ENCODE peak calls at places on chromosomes 1 and 21, in five cellular contexts. S, X, A, Q and J are unnamed samples.

GRCh38 chr21:41402231-41402630 is 23.8 kb upstream of the MX1 start:
- DNase-seq in S (no peak), X (no peak), A (no peak), Q (no peak), J (no peak)

GRCh38 chr1:51629918-51630317 is 13.0 kb downstream of the OSBPL9 start:
- DNase-seq in Q (no peak), X (no peak), A (no peak), S (no peak), J (no peak)

GRCh38 chr1:85224734-85225623 is 24.2 kb upstream of the SYDE2 start:
- DNase-seq in X (no peak), Q (no peak), A (no peak), S (no peak), J (no peak)

GRCh38 chr1:151828931-151829330 is 2.7 kb downstream of the RORC start:
- DNase-seq in S (no peak), X (no peak), A (peak), Q (no peak), J (no peak)

GRCh38 chr1:173914366-173914871 is 2.7 kb downstream of the SERPINC1 start:
- DNase-seq in X (no peak), A (peak), Q (peak), S (peak), J (peak)

GRCh38 chr1:19744335-19744743 is 55.4 kb downstream of the TMCO4 start:
- DNase-seq in X (no peak), Q (no peak), A (no peak), S (no peak), J (no peak)

GRCh38 chr1:207988326-207989005 is 77.5 kb upstream of the CD34 start:
- DNase-seq in Q (no peak), A (no peak), X (no peak), S (no peak), J (no peak)

GRCh38 chr1:86860020-86860419 is 53.9 kb downstream of the SELENOF start:
- DNase-seq in X (no peak), S (no peak), A (no peak), Q (no peak), J (no peak)

GRCh38 chr1:210407207-210407886 is 78.6 kb downstream of the HHAT start:
- DNase-seq in S (peak), A (peak), X (no peak), Q (peak), J (peak)

GRCh38 chr1:4700801-4701200 is 46.4 kb downstream of the AJAP1 start:
- DNase-seq in A (no peak), Q (no peak), S (no peak), X (no peak), J (no peak)

GRCh38 chr1:64963466-64963865 is 2.9 kb downstream of the JAK1 start:
- DNase-seq in S (no peak), A (no peak), X (no peak), Q (no peak), J (peak)

GRCh38 chr21:34284613-34285160 is 79.1 kb upstream of the KCNE2 start:
- DNase-seq in A (no peak), X (no peak), S (no peak), Q (no peak), J (no peak)

GRCh38 chr1:85102479-85102878 is 54.2 kb upstream of the MCOLN3 start:
- DNase-seq in S (no peak), Q (no peak), X (no peak), A (no peak), J (no peak)

GRCh38 chr1:241177665-241178064 is 179.3 kb downstream of the RGS7 start:
- DNase-seq in A (no peak), Q (no peak), S (no peak), X (no peak), J (no peak)
- TF ChIP-seq CTCF in A (no peak), Q (no peak), S (no peak), X (no peak), J (no peak)

GRCh38 chr1:49765034-49765433 is 258.7 kb downstream of the AGBL4 start:
- DNase-seq in Q (no peak), A (no peak), S (no peak), X (no peak), J (no peak)
- TF ChIP-seq CTCF in Q (no peak), A (no peak), S (no peak), X (no peak), J (no peak)

GRCh38 chr1:232641507-232641906 is 11.6 kb upstream of the SIPA1L2 start:
- DNase-seq in A (no peak), Q (no peak), X (no peak), S (no peak), J (no peak)

GRCh38 chr1:232648316-232648715 is 18.4 kb upstream of the SIPA1L2 start:
- DNase-seq in S (no peak), Q (no peak), A (no peak), X (no peak), J (no peak)

GRCh38 chr1:232644209-232644608 is 14.3 kb upstream of the SIPA1L2 start:
- DNase-seq in A (no peak), S (no peak), Q (no peak), X (no peak), J (no peak)

GRCh38 chr1:232643227-232643626 is 13.3 kb upstream of the SIPA1L2 start:
- DNase-seq in A (no peak), Q (no peak), S (no peak), X (no peak), J (no peak)
- TF ChIP-seq CTCF in A (no peak), Q (no peak), S (no peak), X (no peak), J (no peak)

DNA sequence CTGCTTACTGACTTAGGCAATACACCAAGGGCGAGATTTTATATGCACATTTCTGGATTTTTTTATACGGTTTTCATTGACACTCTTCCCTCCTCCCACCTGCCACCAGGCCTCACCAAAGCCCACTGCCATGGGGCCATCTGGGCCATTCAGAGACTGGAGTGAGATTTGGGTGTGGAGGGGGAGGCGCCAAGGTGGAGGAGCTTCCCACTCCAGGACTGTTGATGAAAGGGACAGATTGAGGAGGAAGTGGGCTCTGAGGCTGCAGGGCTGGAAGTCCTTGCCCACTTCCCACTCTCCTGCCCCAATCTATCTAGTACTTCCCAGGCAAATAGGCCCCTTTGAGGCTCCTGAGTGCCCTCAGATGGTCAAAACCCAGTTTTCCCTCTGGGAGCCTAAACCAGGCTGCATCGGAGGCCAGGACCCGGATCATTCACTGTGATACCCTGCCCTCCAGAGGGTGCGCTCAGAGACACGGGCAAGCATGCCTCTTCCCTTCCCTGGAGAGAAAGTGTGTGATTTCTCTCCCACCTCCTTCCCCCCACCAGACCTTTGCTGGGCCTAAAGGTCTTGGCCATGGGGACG is 57.9 kb downstream of the LACTBL1 start:
- DNase-seq in S (no peak), Q (no peak), A (no peak), X (no peak), J (no peak)
- TF ChIP-seq CTCF in S (no peak), Q (no peak), A (no peak), X (no peak), J (no peak)

GRCh38 chr1:161791889-161792655 is 26.0 kb downstream of the ATF6 start:
- DNase-seq in Q (peak), A (no peak), X (no peak), S (no peak), J (no peak)

GRCh38 chr1:161782886-161783285 is 16.8 kb downstream of the ATF6 start:
- DNase-seq in X (no peak), A (no peak), S (no peak), Q (no peak), J (no peak)

GRCh38 chr1:161784963-161785362 is 18.8 kb downstream of the ATF6 start:
- DNase-seq in A (no peak), S (no peak), Q (no peak), X (no peak), J (no peak)

GRCh38 chr1:161790587-161791317 is 24.6 kb downstream of the ATF6 start:
- DNase-seq in S (no peak), Q (no peak), A (no peak), X (no peak), J (no peak)

DNA sequence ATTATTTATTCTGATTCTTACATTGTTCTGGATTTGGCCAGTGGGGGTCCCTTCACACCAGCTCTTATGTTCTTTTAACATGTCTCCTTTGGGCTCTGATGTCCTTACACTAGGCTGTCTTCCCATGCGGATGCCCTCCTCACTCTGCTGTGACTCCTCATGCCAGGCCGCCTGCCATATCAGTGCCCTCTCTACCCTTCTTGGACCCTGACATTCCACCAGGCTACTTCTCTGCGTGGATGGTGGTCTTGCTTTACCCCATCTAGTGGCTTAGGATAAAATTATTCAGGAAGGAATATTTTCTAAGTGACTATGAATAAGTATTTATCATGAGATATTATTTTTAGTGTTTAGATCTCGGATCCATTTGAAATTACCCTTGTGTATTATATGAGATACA is 21.2 kb downstream of the ATF6 start:
- DNase-seq in Q (no peak), A (no peak), X (no peak), S (no peak), J (no peak)
- TF ChIP-seq CTCF in Q (peak), A (no peak), X (no peak), S (no peak), J (no peak)

GRCh38 chr1:189434461-189434860 is 1043.2 kb downstream of the BRINP3 start:
- DNase-seq in Q (no peak), S (no peak), X (no peak), A (no peak), J (no peak)

GRCh38 chr1:189432761-189433160 is 1044.9 kb downstream of the BRINP3 start:
- DNase-seq in A (no peak), Q (no peak), X (no peak), S (no peak), J (no peak)

GRCh38 chr1:189424746-189425331 is 1052.8 kb downstream of the BRINP3 start:
- DNase-seq in A (no peak), Q (no peak), S (no peak), X (no peak), J (no peak)

GRCh38 chr1:189431437-189431836 is 1046.2 kb downstream of the BRINP3 start:
- DNase-seq in Q (no peak), A (no peak), S (no peak), X (no peak), J (no peak)

GRCh38 chr1:189429610-189430009 is 1048.1 kb downstream of the BRINP3 start:
- DNase-seq in X (no peak), S (peak), A (peak), Q (no peak), J (peak)
- TF ChIP-seq CTCF in X (no peak), S (peak), A (peak), Q (peak), J (peak)

DNA sequence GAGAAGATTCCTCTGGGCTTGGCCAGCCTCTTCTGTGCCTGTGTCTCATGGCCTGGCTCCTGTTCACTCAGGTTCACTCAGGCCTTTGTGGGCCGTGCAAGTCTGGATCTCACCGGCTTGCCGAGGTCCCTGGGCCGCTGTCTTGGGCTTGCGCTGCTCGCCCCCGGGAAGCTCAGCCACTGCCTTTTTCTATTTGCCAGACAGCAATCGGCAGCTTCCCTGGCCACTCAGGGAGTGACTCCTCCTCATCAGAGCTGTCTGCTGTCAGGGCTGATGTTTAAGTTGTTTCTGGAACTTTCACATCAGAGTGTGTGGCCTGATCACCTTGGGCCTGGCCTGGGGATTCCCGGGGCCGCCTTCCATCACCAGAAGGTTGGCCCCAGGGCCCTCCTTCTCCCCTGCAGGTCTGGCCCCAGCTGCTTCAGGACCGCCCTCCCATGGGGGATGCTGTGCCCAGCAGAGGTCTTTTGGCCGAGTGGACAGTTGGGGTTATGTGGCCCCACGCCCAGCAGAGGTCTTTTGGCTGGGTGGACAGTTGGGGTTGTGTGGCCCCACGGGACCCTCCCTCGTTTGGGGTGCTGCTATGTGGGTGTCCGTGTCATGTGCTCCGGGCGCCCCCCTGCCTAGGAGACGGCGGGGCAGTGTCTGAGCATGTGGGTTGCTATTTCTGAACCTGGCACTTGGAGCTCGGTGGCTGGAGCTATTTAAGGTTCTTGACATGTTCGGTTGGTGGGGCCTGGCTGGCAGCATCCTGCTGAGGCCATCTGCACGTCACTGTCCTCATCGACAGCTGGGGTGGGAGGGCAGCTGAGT is 12.5 kb downstream of the SLX9 start:
- DNase-seq in A (no peak), Q (no peak), X (no peak), S (no peak), J (no peak)
- TF ChIP-seq CTCF in A (no peak), Q (no peak), X (no peak), S (no peak), J (no peak)

DNA sequence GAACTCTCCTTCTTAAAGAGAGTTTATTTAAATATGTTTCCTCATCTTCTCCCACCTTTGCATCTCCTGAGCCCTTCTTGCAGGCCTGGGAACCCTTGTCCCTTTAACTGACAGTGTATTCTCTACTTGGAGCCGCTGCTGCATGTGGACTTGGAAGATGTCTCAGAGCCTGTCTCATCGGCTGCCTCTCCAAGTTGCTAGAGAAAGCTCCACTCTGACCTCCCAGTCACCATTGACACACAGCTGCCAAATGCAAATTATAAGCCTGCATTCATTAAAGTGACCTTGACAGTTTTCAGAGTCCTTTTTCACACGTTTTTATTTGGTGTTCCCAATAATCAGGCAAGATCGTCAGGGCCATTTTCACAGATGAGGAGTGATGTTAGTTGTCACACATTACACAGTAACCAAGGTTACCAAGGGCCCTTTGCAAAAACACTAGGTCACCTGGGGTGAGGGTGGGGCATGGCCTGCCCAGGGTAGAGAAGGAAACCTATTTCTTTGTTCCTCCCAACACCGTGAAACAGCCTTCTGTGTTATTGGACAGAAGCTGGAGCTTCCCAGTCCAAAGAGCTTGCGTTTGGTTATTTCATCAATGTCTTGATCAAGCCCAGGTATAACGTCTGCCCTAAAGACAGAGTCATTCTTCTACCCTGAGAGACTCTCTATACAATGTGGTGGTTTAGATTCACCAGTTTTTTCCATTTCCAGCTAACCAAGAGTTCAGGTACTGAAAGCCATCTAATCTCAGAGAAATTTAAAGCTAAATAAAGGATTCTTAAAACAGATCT is 164.1 kb downstream of the GALNT2 start:
- DNase-seq in X (no peak), S (no peak), A (no peak), Q (no peak), J (no peak)
- TF ChIP-seq CTCF in X (no peak), S (no peak), A (no peak), Q (no peak), J (no peak)

GRCh38 chr1:182269097-182269496 is 122.5 kb downstream of the GLUL start:
- DNase-seq in X (no peak), S (no peak), Q (no peak), A (no peak), J (no peak)
- TF ChIP-seq CTCF in X (no peak), S (no peak), Q (peak), A (no peak), J (no peak)